ENCODE peak calls at places on chromosomes 3 and 15, in six cellular contexts. One of them, this sample, is unnamed.

GRCh38 chr3:148711981-148712666 is 14.4 kb downstream of the AGTR1 start:
- DNase-seq in right lobe of liver: no peak
- DNase-seq in neural progenitor cell: no peak
- DNase-seq in cardiac muscle cell: no peak
- DNase-seq in sigmoid colon: no peak
- DNase-seq in uterus: no peak
- DNase-seq in this sample: no peak

GRCh38 chr3:165518346-165518745 is 318.9 kb downstream of the BCHE start:
- DNase-seq in right lobe of liver: no peak
- DNase-seq in neural progenitor cell: no peak
- DNase-seq in cardiac muscle cell: no peak
- DNase-seq in sigmoid colon: no peak
- DNase-seq in uterus: no peak
- DNase-seq in this sample: no peak

GRCh38 chr15:73763893-73764292 is 10.7 kb upstream of the INSYN1 start:
- DNase-seq in right lobe of liver: no peak
- DNase-seq in neural progenitor cell: no peak
- DNase-seq in cardiac muscle cell: no peak
- DNase-seq in sigmoid colon: no peak
- DNase-seq in uterus: no peak
- DNase-seq in this sample: no peak

GRCh38 chr15:66291816-66292215 is 1.6 kb upstream of the DIS3L start:
- DNase-seq in right lobe of liver: no peak
- DNase-seq in neural progenitor cell: no peak
- DNase-seq in cardiac muscle cell: no peak
- DNase-seq in sigmoid colon: no peak
- DNase-seq in uterus: no peak
- DNase-seq in this sample: no peak

GRCh38 chr3:85603378-85603777 is 644.6 kb downstream of the CADM2 start:
- DNase-seq in right lobe of liver: no peak
- DNase-seq in neural progenitor cell: peak
- DNase-seq in cardiac muscle cell: no peak
- DNase-seq in sigmoid colon: no peak
- DNase-seq in uterus: no peak
- DNase-seq in this sample: no peak

GRCh38 chr15:64527263-64527984 is 67.0 kb downstream of the ZNF609 start:
- DNase-seq in right lobe of liver: no peak
- DNase-seq in neural progenitor cell: no peak
- DNase-seq in cardiac muscle cell: peak
- DNase-seq in sigmoid colon: no peak
- DNase-seq in uterus: no peak
- DNase-seq in this sample: no peak

GRCh38 chr3:56187051-56187450 is 281.2 kb downstream of the ERC2 start:
- DNase-seq in right lobe of liver: no peak
- DNase-seq in neural progenitor cell: no peak
- DNase-seq in cardiac muscle cell: no peak
- DNase-seq in sigmoid colon: no peak
- DNase-seq in uterus: no peak
- DNase-seq in this sample: no peak

GRCh38 chr3:5476403-5476802 is 288.9 kb downstream of the EDEM1 start:
- DNase-seq in right lobe of liver: no peak
- DNase-seq in neural progenitor cell: no peak
- DNase-seq in cardiac muscle cell: no peak
- DNase-seq in sigmoid colon: no peak
- DNase-seq in uterus: no peak
- DNase-seq in this sample: no peak

GRCh38 chr15:70209499-70209898 is 111.8 kb upstream of the TLE3 start:
- DNase-seq in right lobe of liver: no peak
- DNase-seq in neural progenitor cell: no peak
- DNase-seq in cardiac muscle cell: no peak
- DNase-seq in sigmoid colon: no peak
- DNase-seq in uterus: no peak
- DNase-seq in this sample: no peak

GRCh38 chr3:156389151-156389760 is 165.7 kb downstream of the SSR3 start:
- DNase-seq in right lobe of liver: no peak
- DNase-seq in neural progenitor cell: no peak
- DNase-seq in cardiac muscle cell: no peak
- DNase-seq in sigmoid colon: no peak
- DNase-seq in uterus: no peak
- DNase-seq in this sample: no peak

GRCh38 chr15:31215490-31216209 is 111.0 kb upstream of the KLF13 start:
- DNase-seq in right lobe of liver: peak
- DNase-seq in neural progenitor cell: peak
- DNase-seq in cardiac muscle cell: peak
- DNase-seq in sigmoid colon: peak
- DNase-seq in uterus: peak
- DNase-seq in this sample: peak

GRCh38 chr3:29721789-29722188 is 440.9 kb downstream of the RBMS3 start:
- DNase-seq in right lobe of liver: no peak
- DNase-seq in neural progenitor cell: no peak
- DNase-seq in cardiac muscle cell: peak
- DNase-seq in sigmoid colon: no peak
- DNase-seq in uterus: no peak
- DNase-seq in this sample: no peak
- H3K27ac ChIP-seq in right lobe of liver: no peak
- H3K27ac ChIP-seq in neural progenitor cell: no peak
- H3K27ac ChIP-seq in cardiac muscle cell: no peak
- H3K27ac ChIP-seq in sigmoid colon: no peak
- H3K27ac ChIP-seq in uterus: no peak
- H3K27ac ChIP-seq in this sample: no peak

GRCh38 chr3:126936110-126936509 is 46.8 kb upstream of the PLXNA1 start:
- DNase-seq in right lobe of liver: no peak
- DNase-seq in neural progenitor cell: no peak
- DNase-seq in cardiac muscle cell: no peak
- DNase-seq in sigmoid colon: no peak
- DNase-seq in uterus: no peak
- DNase-seq in this sample: no peak

GRCh38 chr3:126938520-126939346 is 44.2 kb upstream of the PLXNA1 start:
- DNase-seq in right lobe of liver: no peak
- DNase-seq in neural progenitor cell: no peak
- DNase-seq in cardiac muscle cell: no peak
- DNase-seq in sigmoid colon: peak
- DNase-seq in uterus: no peak
- DNase-seq in this sample: no peak

GRCh38 chr3:126937533-126938432 is 45.1 kb upstream of the PLXNA1 start:
- DNase-seq in right lobe of liver: no peak
- DNase-seq in neural progenitor cell: no peak
- DNase-seq in cardiac muscle cell: no peak
- DNase-seq in sigmoid colon: peak
- DNase-seq in uterus: peak
- DNase-seq in this sample: no peak

GRCh38 chr3:126934991-126935390 is 47.9 kb upstream of the PLXNA1 start:
- DNase-seq in right lobe of liver: no peak
- DNase-seq in neural progenitor cell: no peak
- DNase-seq in cardiac muscle cell: no peak
- DNase-seq in sigmoid colon: peak
- DNase-seq in uterus: no peak
- DNase-seq in this sample: no peak

GRCh38 chr3:126936853-126937395 is 46.0 kb upstream of the PLXNA1 start:
- DNase-seq in right lobe of liver: no peak
- DNase-seq in neural progenitor cell: no peak
- DNase-seq in cardiac muscle cell: peak
- DNase-seq in sigmoid colon: peak
- DNase-seq in uterus: no peak
- DNase-seq in this sample: no peak
- TF ChIP-seq CTCF in right lobe of liver: no peak
- TF ChIP-seq CTCF in neural progenitor cell: no peak
- TF ChIP-seq CTCF in cardiac muscle cell: no peak
- TF ChIP-seq CTCF in sigmoid colon: no peak
- TF ChIP-seq CTCF in uterus: no peak
- TF ChIP-seq CTCF in this sample: no peak

DNA sequence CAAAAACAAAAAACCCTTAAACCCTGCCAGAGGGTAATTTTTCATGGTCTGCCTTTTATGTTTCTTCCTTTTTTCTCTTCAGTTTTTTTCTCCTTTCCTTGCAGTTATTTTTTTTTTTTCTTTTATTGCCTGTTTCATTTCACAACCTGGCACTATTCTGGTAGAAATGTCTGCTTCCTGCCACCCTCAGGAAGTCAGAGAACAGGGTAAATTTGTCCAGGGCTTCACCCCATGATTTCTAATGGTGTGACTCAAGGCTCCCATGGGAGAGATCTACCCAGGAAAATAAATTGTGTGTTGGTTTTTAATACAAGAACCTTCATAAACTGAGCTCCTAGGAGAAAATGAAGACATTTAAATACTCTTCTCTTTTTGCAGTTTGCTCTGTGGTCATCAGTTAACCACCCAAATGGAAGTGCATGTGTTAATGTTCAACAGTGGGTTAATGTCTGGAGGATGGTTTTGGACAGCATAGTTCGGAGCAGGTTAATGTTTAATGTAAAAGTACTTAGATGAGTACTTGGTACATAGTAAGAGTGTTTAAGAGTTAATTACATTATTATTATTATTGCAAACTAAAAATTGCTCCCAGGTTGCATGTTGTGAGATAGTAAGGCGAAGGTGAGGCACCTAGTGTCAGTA is 45.9 kb downstream of the CGNL1 start:
- DNase-seq in right lobe of liver: no peak
- DNase-seq in neural progenitor cell: no peak
- DNase-seq in cardiac muscle cell: no peak
- DNase-seq in sigmoid colon: no peak
- DNase-seq in uterus: no peak
- DNase-seq in this sample: no peak
- H3K27ac ChIP-seq in right lobe of liver: peak
- H3K27ac ChIP-seq in neural progenitor cell: no peak
- H3K27ac ChIP-seq in cardiac muscle cell: peak
- H3K27ac ChIP-seq in sigmoid colon: no peak
- H3K27ac ChIP-seq in uterus: peak
- H3K27ac ChIP-seq in this sample: no peak

GRCh38 chr15:57640935-57641682 is 49.4 kb downstream of the MYZAP start:
- DNase-seq in right lobe of liver: no peak
- DNase-seq in neural progenitor cell: peak
- DNase-seq in cardiac muscle cell: peak
- DNase-seq in sigmoid colon: no peak
- DNase-seq in uterus: no peak
- DNase-seq in this sample: no peak
- TF ChIP-seq CTCF in right lobe of liver: peak
- TF ChIP-seq CTCF in neural progenitor cell: peak
- TF ChIP-seq CTCF in cardiac muscle cell: peak
- TF ChIP-seq CTCF in sigmoid colon: no peak
- TF ChIP-seq CTCF in uterus: peak
- TF ChIP-seq CTCF in this sample: peak

GRCh38 chr15:89672221-89673161 is 6.7 kb downstream of the PLIN1 start:
- DNase-seq in right lobe of liver: no peak
- DNase-seq in neural progenitor cell: no peak
- DNase-seq in cardiac muscle cell: peak
- DNase-seq in sigmoid colon: no peak
- DNase-seq in uterus: no peak
- DNase-seq in this sample: no peak
- H3K27ac ChIP-seq in right lobe of liver: no peak
- H3K27ac ChIP-seq in neural progenitor cell: no peak
- H3K27ac ChIP-seq in cardiac muscle cell: no peak
- H3K27ac ChIP-seq in sigmoid colon: peak
- H3K27ac ChIP-seq in uterus: no peak
- H3K27ac ChIP-seq in this sample: no peak

DNA sequence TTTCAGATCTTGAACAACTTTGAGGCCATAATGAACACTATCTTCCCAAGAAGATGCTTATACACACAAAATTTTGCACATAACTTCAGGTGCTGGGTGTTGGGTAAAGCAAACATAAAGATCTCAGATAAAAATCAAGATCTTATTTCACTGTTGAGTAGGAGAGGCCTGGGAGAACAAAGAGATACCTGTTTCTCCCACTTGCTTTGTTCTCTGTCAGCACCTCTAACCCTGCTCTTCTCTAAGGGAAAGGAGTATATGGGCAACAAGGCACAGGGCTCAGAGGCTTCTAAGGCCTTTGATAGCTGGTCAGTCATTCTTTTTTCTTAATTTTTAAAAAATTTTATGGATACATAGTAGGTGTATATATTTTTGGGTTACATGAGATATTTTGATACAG is 3.6 kb upstream of the GK5 start:
- DNase-seq in right lobe of liver: no peak
- DNase-seq in neural progenitor cell: no peak
- DNase-seq in cardiac muscle cell: no peak
- DNase-seq in sigmoid colon: no peak
- DNase-seq in uterus: no peak
- DNase-seq in this sample: no peak
- TF ChIP-seq CTCF in right lobe of liver: no peak
- TF ChIP-seq CTCF in neural progenitor cell: no peak
- TF ChIP-seq CTCF in cardiac muscle cell: no peak
- TF ChIP-seq CTCF in sigmoid colon: no peak
- TF ChIP-seq CTCF in uterus: no peak
- TF ChIP-seq CTCF in this sample: no peak

GRCh38 chr15:72339777-72340177 is 19.8 kb upstream of the CELF6 start:
- DNase-seq in right lobe of liver: no peak
- DNase-seq in neural progenitor cell: no peak
- DNase-seq in cardiac muscle cell: peak
- DNase-seq in sigmoid colon: no peak
- DNase-seq in uterus: no peak
- DNase-seq in this sample: no peak

GRCh38 chr15:72341361-72341760 is 21.4 kb upstream of the CELF6 start:
- DNase-seq in right lobe of liver: no peak
- DNase-seq in neural progenitor cell: peak
- DNase-seq in cardiac muscle cell: peak
- DNase-seq in sigmoid colon: no peak
- DNase-seq in uterus: no peak
- DNase-seq in this sample: peak

GRCh38 chr15:72338617-72339321 is 18.8 kb upstream of the CELF6 start:
- DNase-seq in right lobe of liver: no peak
- DNase-seq in neural progenitor cell: no peak
- DNase-seq in cardiac muscle cell: peak
- DNase-seq in sigmoid colon: peak
- DNase-seq in uterus: no peak
- DNase-seq in this sample: no peak

GRCh38 chr15:72342385-72342784 is 22.4 kb upstream of the CELF6 start:
- DNase-seq in right lobe of liver: no peak
- DNase-seq in neural progenitor cell: peak
- DNase-seq in cardiac muscle cell: peak
- DNase-seq in sigmoid colon: no peak
- DNase-seq in uterus: no peak
- DNase-seq in this sample: peak

DNA sequence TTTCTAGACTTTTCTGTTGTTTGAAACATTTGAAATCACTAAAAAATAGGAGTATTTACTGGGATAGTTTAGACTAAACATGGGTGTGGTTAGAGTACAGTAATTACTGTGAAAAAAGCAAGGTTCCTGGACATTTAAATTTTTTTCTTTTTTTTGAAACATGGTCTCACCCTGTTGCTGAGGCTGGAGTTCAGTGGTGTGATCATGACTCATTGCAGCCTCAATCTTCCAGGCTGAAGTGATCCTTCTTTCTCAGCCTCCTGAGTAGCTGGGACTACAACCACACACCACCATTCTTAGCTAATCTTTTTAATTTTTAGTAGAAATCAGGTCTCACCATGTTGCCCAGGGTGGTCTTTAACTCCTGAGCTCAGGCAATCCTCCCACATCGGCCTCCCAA is 20.4 kb upstream of the CELF6 start:
- DNase-seq in right lobe of liver: no peak
- DNase-seq in neural progenitor cell: no peak
- DNase-seq in cardiac muscle cell: peak
- DNase-seq in sigmoid colon: no peak
- DNase-seq in uterus: no peak
- DNase-seq in this sample: no peak
- H3K27ac ChIP-seq in right lobe of liver: no peak
- H3K27ac ChIP-seq in neural progenitor cell: no peak
- H3K27ac ChIP-seq in cardiac muscle cell: no peak
- H3K27ac ChIP-seq in sigmoid colon: peak
- H3K27ac ChIP-seq in uterus: peak
- H3K27ac ChIP-seq in this sample: no peak